ENCODE peak calls at places on chromosome 21, in five cellular contexts. R, W, K, P and N are unnamed samples.

GRCh38 chr21:21052672-21053071 is 54.5 kb downstream of the NCAM2 start:
- DNase-seq in R (no peak), W (no peak), K (no peak), P (no peak), N (no peak)

GRCh38 chr21:33231526-33231925 is 1.8 kb downstream of the IFNAR2 start:
- DNase-seq in R (no peak), W (no peak), K (no peak), P (no peak), N (no peak)

GRCh38 chr21:9758888-9759287 is 762.5 kb upstream of the TPTE start:
- DNase-seq in R (no peak), W (no peak), K (no peak), P (no peak), N (no peak)

GRCh38 chr21:22763442-22763841 is 1765.2 kb downstream of the NCAM2 start:
- DNase-seq in R (no peak), W (no peak), K (no peak), P (no peak), N (no peak)

GRCh38 chr21:39422468-39423241 is 22.9 kb downstream of the LCA5L start:
- DNase-seq in R (no peak), W (no peak), K (peak; percentile 41), P (no peak), N (no peak)

GRCh38 chr21:33019885-33020557 is 5.7 kb upstream of the OLIG2 start:
- DNase-seq in R (no peak), W (no peak), K (no peak), P (no peak), N (no peak)

GRCh38 chr21:21806711-21807597 is 808.7 kb downstream of the NCAM2 start:
- DNase-seq in R (no peak), W (no peak), K (no peak), P (no peak), N (no peak)

GRCh38 chr21:8992731-8993174 is 1528.6 kb upstream of the TPTE start:
- DNase-seq in R (no peak), W (no peak), K (no peak), P (peak; percentile 95), N (peak; percentile 88)

GRCh38 chr21:37461494-37461893 is 94.9 kb downstream of the DYRK1A start:
- DNase-seq in R (no peak), W (no peak), K (peak; percentile 33), P (no peak), N (no peak)

GRCh38 chr21:32806810-32807386 is 35.3 kb upstream of the PAXBP1 start:
- DNase-seq in R (no peak), W (no peak), K (no peak), P (no peak), N (no peak)

GRCh38 chr21:38325216-38325615 is 68.4 kb downstream of the KCNJ15 start:
- DNase-seq in R (no peak), W (no peak), K (no peak), P (no peak), N (no peak)

GRCh38 chr21:17576080-17576835 is 36.4 kb downstream of the BTG3 start:
- DNase-seq in R (no peak), W (no peak), K (no peak), P (no peak), N (no peak)

GRCh38 chr21:17818158-17819113 is 720 bp downstream of the C21orf91 start:
- DNase-seq in R (no peak), W (no peak), K (no peak), P (peak; percentile 9), N (no peak)

GRCh38 chr21:26843912-26844257 is 1.3 kb downstream of the ADAMTS1 start:
- DNase-seq in R (no peak), W (no peak), K (no peak), P (no peak), N (no peak)

GRCh38 chr21:33157303-33157702 is 72.4 kb upstream of the IFNAR2 start:
- DNase-seq in R (no peak), W (no peak), K (no peak), P (no peak), N (no peak)

GRCh38 chr21:36202721-36203602 is 46.3 kb downstream of the DOP1B start:
- DNase-seq in R (no peak), W (no peak), K (no peak), P (no peak), N (no peak)

GRCh38 chr21:35953570-35953969 is 106.8 kb downstream of the SETD4 start:
- DNase-seq in R (no peak), W (no peak), K (no peak), P (peak; percentile 95), N (no peak)

GRCh38 chr21:39611547-39612190 is 1.1 kb upstream of the B3GALT5 start:
- DNase-seq in R (no peak), W (no peak), K (no peak), P (no peak), N (no peak)

DNA sequence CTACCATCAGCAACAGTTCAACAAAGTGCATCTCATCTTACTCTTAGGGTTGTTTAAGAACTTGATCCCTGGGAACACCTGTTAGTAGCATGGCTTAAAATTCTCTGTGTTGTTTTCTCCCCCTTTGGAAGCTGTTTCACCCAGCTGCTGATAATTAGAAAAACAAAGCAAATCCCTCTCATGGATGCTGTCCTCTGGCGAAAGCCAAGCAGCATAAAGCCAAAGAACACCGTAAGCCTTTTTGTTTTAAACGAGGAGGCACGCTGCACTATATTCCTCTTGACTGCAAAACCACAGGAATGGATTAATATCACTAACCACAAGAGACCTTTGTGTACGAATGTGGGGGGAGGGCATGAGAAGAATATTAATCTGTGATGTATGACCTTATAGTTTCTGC is 923.2 kb downstream of the LTN1 start:
- DNase-seq in R (no peak), W (peak; percentile 7), K (no peak), P (no peak), N (no peak)
- H3K4me3 ChIP-seq in R (no peak overlapping the region), W (no peak overlapping the region), K (no peak overlapping the region), P (no peak overlapping the region), N (no peak overlapping the region)

GRCh38 chr21:34612056-34612455 is 2.9 kb downstream of the RCAN1 start:
- DNase-seq in R (no peak), W (no peak), K (no peak), P (no peak), N (no peak)
- TF ChIP-seq SIN3A in R (no peak), W (no peak), K (no peak), P (no peak), N (no peak)

GRCh38 chr21:45593162-45594022 is 50.1 kb upstream of the PCBP3 start:
- DNase-seq in R (no peak), W (no peak), K (peak; percentile 51), P (peak; percentile 6), N (peak; percentile 84)

GRCh38 chr21:45590726-45591618 is 48.7 kb upstream of the SLC19A1 start:
- DNase-seq in R (no peak), W (no peak), K (peak; percentile 48), P (no peak), N (no peak)

GRCh38 chr21:45592626-45593134 is 50.4 kb upstream of the SLC19A1 start:
- DNase-seq in R (no peak), W (no peak), K (no peak), P (no peak), N (no peak)

GRCh38 chr21:45591619-45592207 is 49.5 kb upstream of the SLC19A1 start:
- DNase-seq in R (no peak), W (no peak), K (no peak), P (no peak), N (no peak)

DNA sequence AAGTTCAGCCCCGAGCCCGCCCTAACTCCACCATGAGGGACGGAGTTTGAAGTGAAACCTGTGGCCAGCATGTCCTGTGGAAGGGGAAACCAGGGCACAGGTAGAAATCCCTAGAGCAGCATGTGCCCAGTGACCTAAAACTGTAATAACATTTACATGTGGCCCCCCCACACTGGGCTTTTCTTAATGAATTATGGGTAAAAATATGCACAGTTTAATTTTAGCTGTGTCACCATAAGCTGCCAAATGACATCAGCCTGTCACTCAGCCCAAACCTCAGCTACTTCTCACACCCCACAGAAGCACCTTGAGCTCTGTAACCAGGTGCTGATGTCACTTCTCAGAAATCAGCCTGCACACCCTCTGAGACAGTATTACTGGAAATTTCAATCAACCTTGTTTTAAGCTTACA is 50.0 kb upstream of the SLC19A1 start:
- DNase-seq in R (no peak), W (no peak), K (peak; percentile 73), P (no peak), N (peak; percentile 80)
- TF ChIP-seq ZNF274 in R (no peak), W (no peak), K (no peak), P (no peak), N (no peak)

DNA sequence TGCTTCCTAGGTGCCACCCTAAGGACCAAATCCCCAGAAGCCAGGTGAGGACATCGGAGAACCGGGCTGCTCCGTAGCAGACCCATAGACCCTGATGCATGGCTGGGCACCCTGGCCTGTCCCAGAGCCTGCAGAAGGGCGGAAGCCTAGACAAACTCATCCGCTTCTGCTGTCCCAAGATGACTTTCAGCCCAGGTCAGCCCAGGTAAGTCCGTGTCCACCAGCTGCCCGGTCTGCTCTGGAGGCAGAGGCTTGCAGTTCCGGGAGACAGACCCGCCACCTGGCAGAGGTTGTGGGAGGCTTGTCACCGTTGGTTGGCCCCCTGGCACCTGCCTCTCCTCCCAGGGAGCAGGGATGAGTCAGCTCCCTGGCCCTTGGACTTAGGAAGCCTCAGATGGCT is 22.8 kb upstream of the POFUT2 start:
- DNase-seq in R (no peak), W (no peak), K (no peak), P (no peak), N (no peak)
- H3K4me3 ChIP-seq in R (no peak overlapping the region), W (no peak overlapping the region), K (no peak overlapping the region), P (no peak overlapping the region), N (no peak overlapping the region)

GRCh38 chr21:25373126-25374082 is 233.9 kb downstream of the MRPL39 start:
- DNase-seq in R (no peak), W (no peak), K (no peak), P (no peak), N (no peak)
- TF ChIP-seq SIN3A in R (no peak), W (no peak), K (no peak), P (no peak), N (no peak)

GRCh38 chr21:43659136-43660000 is at the start of the genes HSF2BP and RRP1B:
- DNase-seq in R (peak; percentile 41), W (peak; percentile 44), K (no peak), P (peak; percentile 65), N (peak; percentile 97)
- TF ChIP-seq ZNF274 in R (no peak), W (no peak), K (no peak), P (peak; percentile 91), N (no peak)

GRCh38 chr21:31553461-31553860 is 106.0 kb upstream of the SOD1 start:
- DNase-seq in R (no peak), W (no peak), K (no peak), P (no peak), N (no peak)
- H3K4me3 ChIP-seq in R (no peak overlapping the region), W (no peak overlapping the region), K (no peak overlapping the region), P (no peak overlapping the region), N (no peak overlapping the region)

DNA sequence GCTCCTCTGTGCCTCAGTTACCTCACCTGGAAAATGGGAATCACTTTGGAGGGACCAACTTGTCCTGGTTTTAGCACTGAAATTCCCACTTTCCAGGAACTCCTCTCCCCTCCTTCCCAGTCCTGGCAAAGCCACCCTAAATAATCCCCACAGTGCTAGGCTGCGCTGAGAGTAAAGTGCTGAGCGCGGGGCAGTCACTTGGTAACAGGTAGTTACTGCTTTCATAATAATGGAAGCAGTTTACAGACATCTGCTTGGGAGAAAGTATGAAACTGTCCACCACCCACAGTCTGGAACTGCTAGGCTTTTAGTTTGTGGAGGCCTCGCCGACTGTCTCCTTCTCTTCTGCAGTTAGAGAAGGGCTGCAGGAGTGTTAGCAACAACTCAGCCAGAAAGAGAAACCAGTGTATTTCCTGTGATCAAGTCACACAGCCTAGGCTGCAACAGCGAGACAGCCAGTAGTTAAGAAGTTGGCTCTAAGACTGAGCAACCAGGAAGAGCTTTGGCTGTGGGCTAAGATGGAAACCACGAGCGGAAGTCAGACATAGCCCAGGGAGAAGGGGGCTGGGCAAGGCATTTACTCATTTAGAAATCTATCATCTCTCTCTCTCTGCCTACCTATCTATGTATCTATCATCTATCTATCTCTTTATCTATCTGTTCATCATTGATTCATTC is 30.8 kb upstream of the ABCG1 start:
- DNase-seq in R (no peak), W (no peak), K (peak; percentile 92), P (no peak), N (no peak)
- TF ChIP-seq SIN3A in R (no peak), W (no peak), K (no peak), P (no peak), N (no peak)